ENCODE peak calls at places on chromosomes 3 and 15, in six cellular contexts. J, W, H, K, S and M are unnamed samples.

GRCh38 chr15:64209680-64210334 is 47.0 kb upstream of the PPIB start:
- DNase-seq in J (peak), W (peak), H (peak), K (peak), S (no peak), M (peak)

GRCh38 chr3:156321934-156322333 is 201.6 kb downstream of the KCNAB1 start:
- DNase-seq in J (no peak), W (no peak), H (no peak), K (no peak), S (no peak), M (no peak)

GRCh38 chr3:43465109-43465508 is 156.7 kb downstream of the ANO10 start:
- DNase-seq in J (no peak), W (no peak), H (no peak), K (no peak), S (no peak), M (no peak)

GRCh38 chr3:55569033-55569518 is 82.0 kb upstream of the WNT5A start:
- DNase-seq in J (no peak), W (no peak), H (no peak), K (no peak), S (no peak), M (no peak)

GRCh38 chr15:48522911-48523310 is 122.6 kb downstream of the FBN1 start:
- DNase-seq in J (no peak), W (no peak), H (no peak), K (no peak), S (no peak), M (no peak)

GRCh38 chr3:140359198-140359995 is 318.5 kb upstream of the TRIM42 start:
- DNase-seq in J (no peak), W (no peak), H (no peak), K (no peak), S (no peak), M (no peak)

GRCh38 chr3:111733154-111733553 is 125.9 kb upstream of the PHLDB2 start:
- DNase-seq in J (no peak), W (no peak), H (no peak), K (no peak), S (no peak), M (no peak)

GRCh38 chr3:41581700-41582099 is 380.2 kb downstream of the ULK4 start:
- DNase-seq in J (no peak), W (no peak), H (no peak), K (peak), S (no peak), M (no peak)

GRCh38 chr3:165206454-165207266 is 10.5 kb upstream of the SLITRK3 start:
- DNase-seq in J (peak), W (peak), H (no peak), K (peak), S (peak), M (peak)

GRCh38 chr3:46521096-46521495 is 23.3 kb downstream of the RTP3 start:
- DNase-seq in J (no peak), W (no peak), H (no peak), K (no peak), S (no peak), M (no peak)
- H2AFZ ChIP-seq in J (no peak), W (no peak), H (no peak), K (no peak), S (no peak), M (no peak)

GRCh38 chr3:141710888-141711616 is 27.0 kb upstream of the RNF7 start:
- DNase-seq in J (peak), W (no peak), H (peak), K (no peak), S (no peak), M (no peak)

GRCh38 chr3:141710121-141710520 is 28.0 kb upstream of the RNF7 start:
- DNase-seq in J (no peak), W (no peak), H (no peak), K (no peak), S (no peak), M (no peak)

GRCh38 chr3:141709126-141709770 is 28.9 kb upstream of the RNF7 start:
- DNase-seq in J (no peak), W (no peak), H (no peak), K (no peak), S (no peak), M (no peak)

GRCh38 chr3:141708367-141708766 is 29.7 kb upstream of the RNF7 start:
- DNase-seq in J (no peak), W (no peak), H (no peak), K (no peak), S (no peak), M (no peak)

GRCh38 chr3:141707741-141708203 is 30.3 kb upstream of the RNF7 start:
- DNase-seq in J (peak), W (no peak), H (peak), K (no peak), S (no peak), M (no peak)
- H3K4me2 ChIP-seq in J (no peak), W (peak), H (no peak), K (no peak), S (no peak), M (no peak)

GRCh38 chr15:72271221-72271620 is 1.1 kb downstream of the PARP6 start:
- DNase-seq in J (no peak), W (no peak), H (no peak), K (no peak), S (no peak), M (no peak)

GRCh38 chr15:72272997-72273352 is 621 bp upstream of the PARP6 start:
- DNase-seq in J (no peak), W (no peak), H (no peak), K (no peak), S (no peak), M (no peak)

GRCh38 chr15:72271895-72272212 is 500 bp downstream of the PARP6 start:
- DNase-seq in J (peak), W (no peak), H (peak), K (peak), S (no peak), M (peak)

GRCh38 chr15:72269739-72270138 is 2.6 kb downstream of the PARP6 start:
- DNase-seq in J (no peak), W (no peak), H (no peak), K (no peak), S (no peak), M (no peak)

DNA sequence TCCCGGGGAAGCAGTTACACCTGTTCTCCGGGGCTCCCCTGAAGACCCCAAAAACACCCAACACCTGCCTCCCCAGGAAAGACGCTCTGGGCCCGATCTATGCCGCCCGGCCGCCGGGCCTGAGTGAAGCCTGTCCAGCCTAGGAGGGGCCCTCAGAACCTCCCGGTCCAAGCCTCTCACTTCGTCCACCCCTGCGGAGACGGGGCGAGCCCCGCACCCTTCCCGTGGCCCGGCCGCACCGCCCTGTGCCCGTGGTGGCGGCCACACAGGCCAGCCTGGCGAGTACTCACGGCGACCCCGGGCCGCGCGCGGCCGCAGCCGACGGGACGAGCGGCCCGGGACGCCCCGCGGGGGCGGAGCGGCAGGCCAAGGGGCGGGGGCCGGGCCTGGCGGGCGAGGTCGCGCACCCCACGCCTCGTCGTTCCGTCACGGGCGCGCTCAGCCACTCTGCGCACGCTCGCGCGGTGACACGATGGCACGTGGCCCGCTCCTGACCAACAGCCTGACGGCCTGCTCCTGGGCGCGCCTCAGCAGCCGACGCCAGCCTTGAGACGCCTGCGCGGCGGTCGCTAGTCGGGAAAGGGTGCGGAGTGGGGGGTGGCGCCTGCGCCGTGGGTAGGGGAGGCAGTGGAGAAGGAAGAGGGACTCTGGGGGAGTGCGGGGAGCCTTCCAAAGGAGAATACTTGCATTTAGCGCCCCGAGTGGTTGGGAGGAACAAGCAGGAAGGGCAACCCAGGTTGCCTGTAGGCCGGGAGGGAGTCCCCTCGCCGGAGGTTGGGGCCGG is at the start of gene PARP6:
- DNase-seq in J (peak), W (peak), H (peak), K (peak), S (peak), M (peak)
- H2AFZ ChIP-seq in J (peak), W (peak), H (peak), K (peak), S (peak), M (peak)

DNA sequence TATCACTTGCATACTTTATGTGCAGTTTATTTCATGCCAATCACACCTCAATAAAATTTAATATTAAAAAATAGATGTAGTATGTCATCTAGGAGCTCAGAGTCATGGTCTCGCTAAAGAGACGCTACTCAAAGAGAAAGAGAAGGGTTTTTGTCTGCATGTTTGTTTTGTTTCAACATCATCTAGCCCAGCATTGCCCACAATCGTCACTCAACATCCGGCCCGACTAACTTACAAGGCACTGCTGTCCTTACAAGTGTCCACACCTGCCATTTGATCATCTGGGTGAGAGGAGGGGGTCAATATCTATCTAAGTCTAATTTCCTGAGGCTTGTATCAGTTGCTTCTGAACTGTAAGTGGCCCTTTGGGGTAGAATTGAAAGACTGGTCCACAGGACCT is 29.7 kb downstream of the HES1 start:
- DNase-seq in J (no peak), W (no peak), H (no peak), K (no peak), S (no peak), M (no peak)
- H3K4me2 ChIP-seq in J (no peak), W (no peak), H (no peak), K (no peak), S (no peak), M (no peak)

GRCh38 chr3:132445812-132446211 is 28.5 kb downstream of the DNAJC13 start:
- DNase-seq in J (peak), W (no peak), H (no peak), K (no peak), S (no peak), M (no peak)

GRCh38 chr3:132444333-132444732 is 27.0 kb downstream of the DNAJC13 start:
- DNase-seq in J (no peak), W (no peak), H (no peak), K (no peak), S (no peak), M (no peak)

GRCh38 chr3:132443421-132443820 is 26.1 kb downstream of the DNAJC13 start:
- DNase-seq in J (no peak), W (no peak), H (no peak), K (no peak), S (no peak), M (no peak)

GRCh38 chr3:132448211-132448961 is 31.1 kb downstream of the DNAJC13 start:
- DNase-seq in J (no peak), W (no peak), H (no peak), K (no peak), S (no peak), M (peak)
- H2AFZ ChIP-seq in J (no peak), W (no peak), H (no peak), K (no peak), S (no peak), M (no peak)

GRCh38 chr15:89112341-89112971 is 24.2 kb downstream of the ABHD2 start:
- DNase-seq in J (no peak), W (no peak), H (no peak), K (no peak), S (no peak), M (no peak)
- H3K4me2 ChIP-seq in J (peak), W (peak), H (peak), K (no peak), S (no peak), M (no peak)

GRCh38 chr15:52140646-52141045 is 28.1 kb upstream of the BCL2L10 start:
- DNase-seq in J (no peak), W (no peak), H (no peak), K (no peak), S (no peak), M (no peak)
- H2AFZ ChIP-seq in J (no peak), W (no peak), H (no peak), K (no peak), S (no peak), M (no peak)